ENCODE peak calls at places on chromosomes 4 and X, in five cellular contexts. B is epithelial cell of esophagus, Q is fibroblast of gingiva, U is KBM-7, L is T-cell. Z is an unnamed sample.

GRCh38 chrX:121479406-121479805 is 432.0 kb downstream of the GLUD2 start:
- DNase-seq in L (no peak), Q (peak; percentile 33), U (peak; percentile 12), B (peak; percentile 3), Z (peak; percentile 12)

GRCh38 chrX:68440438-68440837 is 7.1 kb upstream of the OPHN1 start:
- DNase-seq in B (no peak), U (no peak), Q (no peak), L (no peak), Z (no peak)

GRCh38 chr4:9976781-9977180 is 44.5 kb downstream of the SLC2A9 start:
- DNase-seq in L (no peak), U (no peak), B (no peak), Q (no peak), Z (no peak)

GRCh38 chr4:89899854-89900253 is 5.2 kb downstream of the MMRN1 start:
- DNase-seq in B (no peak), Q (no peak), U (no peak), L (no peak), Z (no peak)

GRCh38 chrX:3204606-3205005 is 141.8 kb downstream of the MXRA5 start:
- DNase-seq in Q (peak; percentile 37), U (no peak), B (no peak), L (no peak), Z (peak; percentile 23)

GRCh38 chr4:91729851-91730250 is 573.9 kb upstream of the GRID2 start:
- DNase-seq in U (no peak), B (no peak), Q (no peak), L (no peak), Z (no peak)

GRCh38 chr4:78057600-78058560 is 757 bp downstream of the FRAS1 start:
- DNase-seq in B (peak; percentile 66), Q (peak; percentile 26), U (peak; percentile 50), L (peak; percentile 4), Z (peak; percentile 53)

GRCh38 chrX:118156254-118156952 is 39.8 kb upstream of the KLHL13 start:
- DNase-seq in B (no peak), U (no peak), Q (no peak), L (no peak), Z (no peak)

GRCh38 chrX:129797251-129797906 is 17.6 kb downstream of the SASH3 start:
- DNase-seq in Q (no peak), B (no peak), L (no peak), U (no peak), Z (no peak)

GRCh38 chr4:2755821-2756690 is at the start of gene TNIP2:
- DNase-seq in B (peak; percentile 86), Q (peak; percentile 86), U (peak; percentile 64), L (peak; percentile 76), Z (peak; percentile 74)

GRCh38 chrX:17983389-17983788 is 122.3 kb upstream of the RAI2 start:
- DNase-seq in U (no peak), B (no peak), L (no peak), Q (no peak), Z (no peak)

GRCh38 chr4:13665711-13666660 is 38.5 kb upstream of the BOD1L1 start:
- DNase-seq in B (peak; percentile 49), U (no peak), L (no peak), Q (no peak), Z (peak; percentile 21)